ENCODE peak calls at places on chromosomes 7 and 10, in seven cellular contexts. M, J, Q, B, X, Z and V are unnamed samples.

GRCh38 chr7:45098983-45099839 is 10.4 kb upstream of the NACAD start:
- DNase-seq in M (peak), J (no peak), Q (no peak), B (no peak), X (no peak), Z (no peak), V (no peak)

GRCh38 chr7:132133501-132133900 is 442.8 kb downstream of the PLXNA4 start:
- DNase-seq in M (no peak), J (no peak), Q (no peak), B (no peak), X (no peak), Z (no peak), V (no peak)

GRCh38 chr7:3730271-3730670 is 429.2 kb downstream of the SDK1 start:
- DNase-seq in M (no peak), J (no peak), Q (no peak), B (no peak), X (no peak), Z (no peak), V (no peak)

GRCh38 chr10:18010050-18010449 is 58.3 kb downstream of the SLC39A12 start:
- DNase-seq in M (no peak), J (peak), Q (no peak), B (no peak), X (no peak), Z (no peak), V (no peak)

GRCh38 chr7:102272075-102272916 is 14.4 kb upstream of the SH2B2 start:
- DNase-seq in M (peak), J (peak), Q (peak), B (peak), X (peak), Z (peak), V (peak)

GRCh38 chr10:60572511-60573194 is 183.0 kb upstream of the ANK3 start:
- DNase-seq in M (peak), J (peak), Q (peak), B (peak), X (peak), Z (no peak), V (peak)

GRCh38 chr7:131107343-131108211 is 220.1 kb upstream of the MKLN1 start:
- DNase-seq in M (peak), J (peak), Q (peak), B (peak), X (peak), Z (peak), V (peak)

GRCh38 chr10:118818621-118819221 is 64.0 kb upstream of the CACUL1 start:
- DNase-seq in M (no peak), J (no peak), Q (peak), B (no peak), X (peak), Z (no peak), V (no peak)

GRCh38 chr10:30436200-30436599 is 2.2 kb downstream of the MAP3K8 start:
- DNase-seq in M (peak), J (peak), Q (no peak), B (peak), X (no peak), Z (no peak), V (peak)

GRCh38 chr7:90472805-90473540 is 3.5 kb downstream of the PTTG1IP2 start:
- DNase-seq in M (no peak), J (no peak), Q (no peak), B (no peak), X (no peak), Z (no peak), V (no peak)

GRCh38 chr7:44759246-44759645 is 10.6 kb downstream of the ZMIZ2 start:
- DNase-seq in M (no peak), J (no peak), Q (no peak), B (no peak), X (no peak), Z (no peak), V (no peak)

GRCh38 chr7:38321515-38321944 is 48.1 kb upstream of the TARP start:
- DNase-seq in M (no peak), J (no peak), Q (no peak), B (no peak), X (no peak), Z (no peak), V (no peak)

GRCh38 chr7:19248681-19249080 is 103.5 kb upstream of the FERD3L start:
- DNase-seq in M (no peak), J (no peak), Q (no peak), B (no peak), X (no peak), Z (no peak), V (no peak)

GRCh38 chr10:131750973-131751826 is 149.6 kb upstream of the PPP2R2D start:
- DNase-seq in M (no peak), J (no peak), Q (no peak), B (peak), X (peak), Z (no peak), V (no peak)

GRCh38 chr10:123007558-123008378 is 827 bp downstream of the IKZF5 start:
- DNase-seq in M (peak), J (peak), Q (no peak), B (peak), X (no peak), Z (no peak), V (no peak)

GRCh38 chr7:120805636-120806388 is 52.1 kb downstream of the TSPAN12 start:
- DNase-seq in M (peak), J (peak), Q (no peak), B (no peak), X (peak), Z (no peak), V (no peak)

GRCh38 chr7:12686234-12686893 is 1.1 kb upstream of the ARL4A start:
- DNase-seq in M (peak), J (peak), Q (peak), B (peak), X (peak), Z (peak), V (peak)

GRCh38 chr10:43712821-43713584 is 64.3 kb upstream of the ZNF32 start:
- DNase-seq in M (no peak), J (no peak), Q (no peak), B (no peak), X (no peak), Z (no peak), V (no peak)

GRCh38 chr7:17392846-17393245 is 94.4 kb downstream of the AHR start:
- DNase-seq in M (no peak), J (no peak), Q (no peak), B (no peak), X (no peak), Z (no peak), V (no peak)